ENCODE peak calls at places on chromosomes 4 and X, in ten cellular contexts. S is ACHN; Q is neuronal stem cell; F is hepatic stellate cell; Z is progenitor cell of endocrine pancreas; U is stimulated activated CD4-positive, alpha-beta T cell treated with anti-CD3 and anti-CD28 coated beads, Interleukin-2, amount 100 ng/mL, for 48 hours; A is GDM1; B is T47D; T is nucleus accumbens; X is KBM-7. I is an unnamed sample.

GRCh38 chrX:45668686-45669443 is 468.2 kb upstream of the DIPK2B start:
- DNase-seq in S (peak), Q (no peak), F (peak), Z (no peak), U (no peak), A (no peak), B (no peak), T (no peak), X (no peak), I (peak)

GRCh38 chr4:65437102-65437501 is 233.2 kb downstream of the EPHA5 start:
- DNase-seq in S (no peak), Q (no peak), F (no peak), Z (no peak), U (no peak), A (no peak), B (no peak), T (no peak), X (no peak), I (no peak)

GRCh38 chr4:164251257-164251656 is 502.7 kb upstream of the SMIM31 start:
- DNase-seq in S (no peak), Q (no peak), F (no peak), Z (no peak), U (no peak), A (no peak), B (no peak), T (no peak), X (no peak), I (no peak)

GRCh38 chrX:84187501-84188319 is at the start of gene RPS6KA6:
- DNase-seq in S (peak), Q (peak), F (peak), Z (peak), U (no peak), A (no peak), B (peak), T (no peak), X (no peak), I (peak)

GRCh38 chr4:156261230-156261629 is 307.6 kb upstream of the CTSO start:
- DNase-seq in S (no peak), Q (no peak), F (no peak), Z (no peak), U (no peak), A (no peak), B (no peak), T (no peak), X (no peak), I (no peak)

GRCh38 chr4:147509386-147509785 is 28.5 kb downstream of the EDNRA start:
- DNase-seq in S (no peak), Q (no peak), F (no peak), Z (no peak), U (no peak), A (no peak), B (no peak), T (no peak), X (no peak), I (no peak)

GRCh38 chr4:168486961-168487820 is 6.9 kb upstream of the DDX60L start:
- DNase-seq in S (peak), Q (no peak), F (peak), Z (no peak), U (no peak), A (no peak), B (no peak), T (no peak), X (no peak), I (peak)

GRCh38 chr4:161419822-161420221 is 744.0 kb downstream of the FSTL5 start:
- DNase-seq in S (peak), Q (no peak), F (no peak), Z (no peak), U (no peak), A (peak), B (peak), T (no peak), X (peak), I (no peak)

GRCh38 chr4:78297075-78297815 is 240.1 kb downstream of the FRAS1 start:
- DNase-seq in S (no peak), Q (no peak), F (no peak), Z (no peak), U (no peak), A (no peak), B (no peak), T (no peak), X (peak), I (peak)

GRCh38 chr4:143381171-143382118 is 44.8 kb downstream of the GAB1 start:
- DNase-seq in S (peak), Q (no peak), F (peak), Z (no peak), U (no peak), A (no peak), B (peak), T (peak), X (no peak), I (peak)

GRCh38 chr4:26321326-26322276 is 787 bp downstream of the RBPJ start:
- DNase-seq in S (no peak), Q (no peak), F (no peak), Z (peak), U (peak), A (no peak), B (no peak), T (peak), X (peak), I (peak)

GRCh38 chr4:6134612-6135220 is 65.6 kb downstream of the JAKMIP1 start:
- DNase-seq in S (peak), Q (no peak), F (no peak), Z (no peak), U (peak), A (no peak), B (peak), T (no peak), X (no peak), I (no peak)

GRCh38 chrX:1551959-1552546 is 15.1 kb upstream of the P2RY8 start:
- DNase-seq in S (no peak), Q (no peak), F (no peak), Z (no peak), U (no peak), A (no peak), B (no peak), T (no peak), X (no peak), I (no peak)

GRCh38 chr4:40247350-40247749 is 50.5 kb downstream of the RHOH start:
- DNase-seq in S (no peak), Q (no peak), F (no peak), Z (no peak), U (no peak), A (no peak), B (no peak), T (no peak), X (no peak), I (no peak)

GRCh38 chr4:73726000-73726399 is 14.4 kb upstream of the CXCL8 start:
- DNase-seq in S (peak), Q (peak), F (peak), Z (no peak), U (no peak), A (no peak), B (peak), T (no peak), X (no peak), I (peak)

GRCh38 chr4:67886281-67886680 is 2.5 kb upstream of the TMPRSS11D start:
- DNase-seq in S (no peak), Q (no peak), F (peak), Z (no peak), U (no peak), A (no peak), B (no peak), T (no peak), X (no peak), I (peak)

GRCh38 chrX:43750248-43750676 is 94.2 kb downstream of the MAOA start:
- DNase-seq in S (peak), Q (peak), F (peak), Z (no peak), U (peak), A (no peak), B (peak), T (no peak), X (peak), I (peak)

GRCh38 chrX:70969635-70970481 is 39.0 kb upstream of the SLC7A3 start:
- DNase-seq in S (no peak), Q (no peak), F (no peak), Z (no peak), U (no peak), A (no peak), B (no peak), T (no peak), X (no peak), I (no peak)

GRCh38 chr4:123398803-123399637 is 2.4 kb downstream of the SPRY1 start:
- DNase-seq in S (peak), Q (peak), F (no peak), Z (no peak), U (no peak), A (peak), B (peak), T (peak), X (peak), I (peak)

GRCh38 chr4:8306511-8307021 is 37.0 kb downstream of the HTRA3 start:
- DNase-seq in S (no peak), Q (no peak), F (no peak), Z (no peak), U (no peak), A (no peak), B (no peak), T (no peak), X (no peak), I (no peak)

GRCh38 chr4:63619771-63620170 is 789.5 kb downstream of the TECRL start:
- DNase-seq in S (no peak), Q (no peak), F (no peak), Z (no peak), U (no peak), A (no peak), B (no peak), T (no peak), X (no peak), I (no peak)

GRCh38 chrX:79140731-79141130 is 3.8 kb upstream of the GPR174 start:
- DNase-seq in S (no peak), Q (no peak), F (no peak), Z (no peak), U (no peak), A (no peak), B (no peak), T (no peak), X (no peak), I (no peak)

GRCh38 chrX:84182521-84182920 is 5.5 kb downstream of the RPS6KA6 start:
- DNase-seq in S (no peak), Q (no peak), F (no peak), Z (no peak), U (no peak), A (no peak), B (no peak), T (no peak), X (no peak), I (no peak)

GRCh38 chr4:140346136-140346535 is 27.3 kb upstream of the SCOC start:
- DNase-seq in S (no peak), Q (no peak), F (no peak), Z (no peak), U (no peak), A (no peak), B (no peak), T (peak), X (no peak), I (no peak)

GRCh38 chrX:36407886-36408285 is 488.4 kb downstream of the CFAP47 start:
- DNase-seq in S (no peak), Q (no peak), F (no peak), Z (no peak), U (no peak), A (no peak), B (no peak), T (no peak), X (no peak), I (no peak)

GRCh38 chr4:118973295-118973694 is 84.6 kb downstream of the SYNPO2 start:
- DNase-seq in S (no peak), Q (no peak), F (no peak), Z (no peak), U (no peak), A (no peak), B (no peak), T (no peak), X (no peak), I (no peak)

GRCh38 chr4:12724520-12724919 is 759.6 kb downstream of the RAB28 start:
- DNase-seq in S (peak), Q (no peak), F (no peak), Z (no peak), U (no peak), A (no peak), B (no peak), T (no peak), X (peak), I (no peak)

GRCh38 chrX:118627084-118627758 is 100.2 kb upstream of the IL13RA1 start:
- DNase-seq in S (peak), Q (no peak), F (no peak), Z (no peak), U (no peak), A (no peak), B (peak), T (no peak), X (peak), I (no peak)

GRCh38 chrX:71996138-71996537 is 85.5 kb downstream of the NHSL2 start:
- DNase-seq in S (no peak), Q (no peak), F (no peak), Z (no peak), U (no peak), A (no peak), B (peak), T (no peak), X (no peak), I (no peak)

GRCh38 chr4:121477480-121477879 is 96.7 kb upstream of the QRFPR start:
- DNase-seq in S (no peak), Q (no peak), F (no peak), Z (no peak), U (no peak), A (no peak), B (no peak), T (no peak), X (no peak), I (no peak)

GRCh38 chrX:115018040-115018647 is 728 bp upstream of the IL13RA2 start:
- DNase-seq in S (no peak), Q (no peak), F (no peak), Z (no peak), U (no peak), A (no peak), B (peak), T (no peak), X (peak), I (no peak)

GRCh38 chr4:53240573-53240972 is 125.3 kb downstream of the SCFD2 start:
- DNase-seq in S (no peak), Q (no peak), F (peak), Z (no peak), U (no peak), A (no peak), B (no peak), T (no peak), X (no peak), I (no peak)

GRCh38 chr4:168475745-168476144 is 4.5 kb downstream of the DDX60L start:
- DNase-seq in S (peak), Q (no peak), F (no peak), Z (no peak), U (peak), A (no peak), B (no peak), T (no peak), X (peak), I (no peak)